ENCODE peak calls at places on chromosomes 2 and 18, in eight cellular contexts. X is tibial artery, G is IMR-90, H is GM12878, Q is transverse colon, L is lung, R is psoas muscle, P is neuronal stem cell. T is an unnamed sample. For H3K36me3, the result is how much of the 10 kb centered on the place peaks cover.

GRCh38 chr2:219161097-219161496 is 482 bp upstream of the NHEJ1 start:
- DNase-seq in X (no peak), Q (no peak), R (no peak), L (no peak), P (no peak), G (no peak), H (no peak), T (no peak)

GRCh38 chr2:109529532-109530449 is 84.0 kb downstream of the SEPTIN10 start:
- DNase-seq in X (peak), H (no peak), Q (no peak), G (no peak), L (no peak), P (no peak), R (no peak), T (no peak)

GRCh38 chr2:69159988-69160387 is 147.0 kb downstream of the ANTXR1 start:
- DNase-seq in X (no peak), L (no peak), P (no peak), G (no peak), Q (peak), R (no peak), H (no peak), T (peak)

GRCh38 chr2:223101340-223102039 is 49.5 kb downstream of the KCNE4 start:
- DNase-seq in L (no peak), X (no peak), G (peak), R (no peak), H (peak), Q (no peak), P (peak), T (peak)

GRCh38 chr2:17257194-17257909 is 260.9 kb downstream of the RAD51AP2 start:
- DNase-seq in G (peak), P (no peak), L (no peak), Q (no peak), R (no peak), X (no peak), H (no peak), T (no peak)

GRCh38 chr18:61159246-61159645 is 174.0 kb upstream of the CDH20 start:
- DNase-seq in H (no peak), P (no peak), R (no peak), L (no peak), G (no peak), X (no peak), Q (no peak), T (no peak)

GRCh38 chr2:221895366-221896121 is 323.4 kb upstream of the EPHA4 start:
- DNase-seq in X (no peak), L (no peak), H (no peak), R (no peak), G (peak), Q (no peak), P (no peak), T (no peak)

GRCh38 chr2:14720319-14720718 is 87.8 kb downstream of the LRATD1 start:
- DNase-seq in Q (no peak), P (no peak), L (no peak), G (peak), R (no peak), H (no peak), X (no peak), T (no peak)

GRCh38 chr18:49814147-49814499 is 790 bp upstream of the ACAA2 start:
- DNase-seq in Q (peak), L (peak), P (peak), X (peak), R (peak), H (no peak), G (peak), T (no peak)

GRCh38 chr2:3571284-3571683 is 3.8 kb upstream of the RPS7 start:
- DNase-seq in L (no peak), R (no peak), G (peak), H (no peak), X (no peak), P (no peak), Q (no peak), T (no peak)

GRCh38 chr2:120898496-120898895 is 162.8 kb downstream of the GLI2 start:
- DNase-seq in X (no peak), R (no peak), Q (no peak), H (no peak), P (no peak), L (no peak), G (no peak), T (no peak)

GRCh38 chr2:134745023-134745422 is 26.2 kb upstream of the TMEM163 start:
- DNase-seq in Q (no peak), X (no peak), R (no peak), H (no peak), P (no peak), L (no peak), G (no peak), T (no peak)

GRCh38 chr2:240577281-240578109 is 9.0 kb upstream of the CAPN10 start:
- DNase-seq in G (no peak), Q (no peak), L (no peak), H (no peak), P (no peak), R (no peak), X (no peak), T (no peak)
- H3K36me3 ChIP-seq in G (under half), Q (under half), L (under half), H (under half), P (under half), R (under half), X (half or more), T (under half)

GRCh38 chr18:57974585-57974984 is 69.4 kb upstream of the NEDD4L start:
- DNase-seq in H (no peak), L (no peak), P (no peak), X (no peak), Q (no peak), G (no peak), R (no peak), T (no peak)

GRCh38 chr18:57975805-57976204 is 68.2 kb upstream of the NEDD4L start:
- DNase-seq in L (no peak), Q (no peak), X (no peak), R (no peak), G (no peak), H (no peak), P (no peak), T (no peak)

GRCh38 chr18:57980573-57981348 is 63.3 kb upstream of the NEDD4L start:
- DNase-seq in P (no peak), L (no peak), X (no peak), Q (no peak), R (no peak), G (no peak), H (no peak), T (no peak)

GRCh38 chr18:57973889-57974288 is 70.1 kb upstream of the NEDD4L start:
- DNase-seq in G (no peak), Q (no peak), X (no peak), H (no peak), P (no peak), L (no peak), R (no peak), T (no peak)

GRCh38 chr18:57976230-57976773 is 67.7 kb upstream of the NEDD4L start:
- DNase-seq in Q (no peak), R (no peak), L (no peak), P (no peak), G (no peak), H (no peak), X (no peak), T (no peak)
- H3K36me3 ChIP-seq in Q (under half), R (under half), L (under half), P (under half), G (under half), H (under half), X (under half), T (under half)

DNA sequence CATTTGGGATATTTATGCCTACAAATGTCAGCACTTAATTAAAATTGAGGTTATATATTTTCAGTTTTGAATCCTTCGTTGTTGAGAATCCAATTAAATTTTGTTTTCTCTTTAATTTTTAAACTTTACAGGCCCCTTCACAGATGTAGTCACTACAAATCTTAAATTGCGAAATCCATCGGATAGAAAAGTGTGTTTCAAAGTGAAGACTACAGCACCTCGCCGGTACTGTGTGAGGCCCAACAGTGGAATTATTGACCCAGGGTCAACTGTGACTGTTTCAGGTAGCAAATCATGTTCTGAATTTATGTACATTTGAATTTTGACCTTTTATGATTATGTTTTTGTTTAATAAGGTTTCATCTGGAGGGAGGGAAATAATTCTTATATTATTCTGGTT is 17.9 kb downstream of the VAPA start:
- DNase-seq in Q (no peak), R (no peak), G (no peak), P (no peak), X (no peak), H (no peak), L (no peak), T (no peak)
- H3K36me3 ChIP-seq in Q (under half), R (under half), G (under half), P (under half), X (under half), H (under half), L (under half), T (under half)

DNA sequence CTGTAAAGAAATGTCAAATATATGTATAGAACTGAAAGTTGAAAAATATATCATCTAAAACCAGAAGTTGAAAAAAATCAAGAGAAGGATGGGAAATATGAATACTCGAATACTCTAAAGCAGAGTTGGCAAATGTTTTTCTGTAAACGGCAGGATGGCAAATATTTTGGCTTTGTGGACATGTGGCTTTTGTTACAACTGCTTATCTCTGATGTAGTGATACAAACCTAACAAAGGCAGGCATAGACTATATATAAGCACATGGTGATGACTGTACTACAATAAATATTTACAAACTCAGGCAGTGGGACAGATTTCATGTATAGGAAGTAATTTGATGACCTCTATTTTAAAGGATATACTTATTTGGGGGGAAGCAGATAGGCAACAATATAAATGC is 224.6 kb upstream of the LRRTM4 start:
- DNase-seq in H (no peak), L (no peak), X (no peak), G (no peak), P (no peak), R (no peak), Q (no peak), T (no peak)
- H3K36me3 ChIP-seq in H (under half), L (under half), X (under half), G (under half), P (under half), R (under half), Q (under half), T (under half)

GRCh38 chr2:165905269-165905668 is 48.3 kb downstream of the TTC21B start:
- DNase-seq in R (no peak), L (no peak), P (no peak), X (no peak), Q (no peak), H (no peak), G (no peak), T (no peak)
- H3K36me3 ChIP-seq in R (under half), L (under half), P (under half), X (under half), Q (under half), H (under half), G (under half), T (under half)

T was measured in colonic mucosa.